ENCODE peak calls at places on chromosomes 16 and 17, in seven cellular contexts. One of them, this sample, is unnamed.

GRCh38 chr16:80664226-80664625 is 123.4 kb downstream of the DYNLRB2 start:
- DNase-seq in tibial nerve: no peak
- DNase-seq in PC-9: no peak
- DNase-seq in endothelial cell of umbilical vein: no peak
- DNase-seq in bronchial epithelial cell: no peak
- DNase-seq in heart right ventricle: no peak
- DNase-seq in foreskin fibroblast: no peak
- DNase-seq in this sample: no peak

GRCh38 chr17:79075861-79076406 is 1.3 kb downstream of the ENGASE start:
- DNase-seq in tibial nerve: no peak
- DNase-seq in foreskin fibroblast: no peak
- DNase-seq in PC-9: no peak
- DNase-seq in endothelial cell of umbilical vein: no peak
- DNase-seq in heart right ventricle: no peak
- DNase-seq in bronchial epithelial cell: no peak
- DNase-seq in this sample: peak; percentile 4

GRCh38 chr17:60134396-60135159 is 15.2 kb upstream of the CA4 start:
- DNase-seq in foreskin fibroblast: peak; percentile 34
- DNase-seq in heart right ventricle: peak; percentile 57
- DNase-seq in endothelial cell of umbilical vein: peak; percentile 70
- DNase-seq in PC-9: no peak
- DNase-seq in tibial nerve: no peak
- DNase-seq in bronchial epithelial cell: no peak
- DNase-seq in this sample: no peak

GRCh38 chr17:54901230-54901847 is 687 bp downstream of the TOM1L1 start:
- DNase-seq in endothelial cell of umbilical vein: no peak
- DNase-seq in foreskin fibroblast: peak; percentile 29
- DNase-seq in bronchial epithelial cell: peak; percentile 93
- DNase-seq in PC-9: peak; percentile 81
- DNase-seq in heart right ventricle: no peak
- DNase-seq in tibial nerve: no peak
- DNase-seq in this sample: no peak

GRCh38 chr17:48814504-48814903 is 2.5 kb downstream of the TTLL6 start:
- DNase-seq in endothelial cell of umbilical vein: peak; percentile 53
- DNase-seq in foreskin fibroblast: peak; percentile 19
- DNase-seq in bronchial epithelial cell: no peak
- DNase-seq in PC-9: no peak
- DNase-seq in heart right ventricle: peak; percentile 47
- DNase-seq in tibial nerve: peak; percentile 63
- DNase-seq in this sample: no peak

GRCh38 chr17:61139219-61139618 is 260.4 kb upstream of the TBX2 start:
- DNase-seq in endothelial cell of umbilical vein: no peak
- DNase-seq in tibial nerve: no peak
- DNase-seq in heart right ventricle: no peak
- DNase-seq in bronchial epithelial cell: peak; percentile 49
- DNase-seq in foreskin fibroblast: peak; percentile 73
- DNase-seq in PC-9: peak; percentile 71
- DNase-seq in this sample: peak; percentile 47

GRCh38 chr17:50523208-50523607 is 9.3 kb upstream of the EPN3 start:
- DNase-seq in PC-9: no peak
- DNase-seq in tibial nerve: no peak
- DNase-seq in bronchial epithelial cell: peak; percentile 87
- DNase-seq in foreskin fibroblast: no peak
- DNase-seq in heart right ventricle: no peak
- DNase-seq in endothelial cell of umbilical vein: no peak
- DNase-seq in this sample: no peak

GRCh38 chr17:77375917-77376651 is 235.3 kb downstream of the SEC14L1 start:
- DNase-seq in heart right ventricle: no peak
- DNase-seq in bronchial epithelial cell: no peak
- DNase-seq in endothelial cell of umbilical vein: no peak
- DNase-seq in PC-9: no peak
- DNase-seq in foreskin fibroblast: peak; percentile 95
- DNase-seq in tibial nerve: no peak
- DNase-seq in this sample: no peak

GRCh38 chr16:55711959-55712876 is 56.4 kb downstream of the SLC6A2 start:
- DNase-seq in heart right ventricle: peak; percentile 59
- DNase-seq in endothelial cell of umbilical vein: peak; percentile 47
- DNase-seq in bronchial epithelial cell: peak; percentile 44
- DNase-seq in tibial nerve: peak; percentile 84
- DNase-seq in PC-9: peak; percentile 46
- DNase-seq in foreskin fibroblast: peak; percentile 28
- DNase-seq in this sample: peak; percentile 46

GRCh38 chr16:3690991-3691720 is 26.2 kb downstream of the TRAP1 start:
- DNase-seq in foreskin fibroblast: peak; percentile 25
- DNase-seq in PC-9: no peak
- DNase-seq in bronchial epithelial cell: no peak
- DNase-seq in endothelial cell of umbilical vein: no peak
- DNase-seq in tibial nerve: peak; percentile 48
- DNase-seq in heart right ventricle: no peak
- DNase-seq in this sample: no peak

GRCh38 chr16:69508033-69508432 is 57.7 kb upstream of the NFAT5 start:
- DNase-seq in foreskin fibroblast: no peak
- DNase-seq in PC-9: no peak
- DNase-seq in heart right ventricle: no peak
- DNase-seq in endothelial cell of umbilical vein: no peak
- DNase-seq in tibial nerve: no peak
- DNase-seq in bronchial epithelial cell: no peak
- DNase-seq in this sample: no peak

GRCh38 chr16:3740934-3741333 is 23.6 kb upstream of the TRAP1 start:
- DNase-seq in foreskin fibroblast: no peak
- DNase-seq in endothelial cell of umbilical vein: no peak
- DNase-seq in PC-9: no peak
- DNase-seq in bronchial epithelial cell: no peak
- DNase-seq in heart right ventricle: no peak
- DNase-seq in tibial nerve: no peak
- DNase-seq in this sample: no peak

GRCh38 chr16:61968242-61968978 is 67.8 kb downstream of the CDH8 start:
- DNase-seq in foreskin fibroblast: no peak
- DNase-seq in PC-9: no peak
- DNase-seq in bronchial epithelial cell: no peak
- DNase-seq in heart right ventricle: no peak
- DNase-seq in tibial nerve: no peak
- DNase-seq in endothelial cell of umbilical vein: no peak
- DNase-seq in this sample: no peak

GRCh38 chr17:61410100-61410551 is 10.5 kb downstream of the TBX2 start:
- DNase-seq in tibial nerve: no peak
- DNase-seq in foreskin fibroblast: no peak
- DNase-seq in endothelial cell of umbilical vein: no peak
- DNase-seq in PC-9: no peak
- DNase-seq in bronchial epithelial cell: no peak
- DNase-seq in heart right ventricle: peak; percentile 13
- DNase-seq in this sample: peak; percentile 53

GRCh38 chr17:78671607-78672404 is 94.6 kb upstream of the DNAH17 start:
- DNase-seq in PC-9: no peak
- DNase-seq in endothelial cell of umbilical vein: no peak
- DNase-seq in foreskin fibroblast: peak; percentile 24
- DNase-seq in bronchial epithelial cell: peak; percentile 45
- DNase-seq in heart right ventricle: no peak
- DNase-seq in tibial nerve: no peak
- DNase-seq in this sample: no peak

GRCh38 chr16:4894276-4895150 is 42.4 kb downstream of the PPL start:
- DNase-seq in endothelial cell of umbilical vein: no peak
- DNase-seq in foreskin fibroblast: no peak
- DNase-seq in heart right ventricle: no peak
- DNase-seq in bronchial epithelial cell: no peak
- DNase-seq in tibial nerve: no peak
- DNase-seq in PC-9: no peak
- DNase-seq in this sample: no peak

GRCh38 chr17:66494023-66494803 is 191.8 kb downstream of the PRKCA start:
- DNase-seq in PC-9: no peak
- DNase-seq in heart right ventricle: no peak
- DNase-seq in foreskin fibroblast: peak; percentile 92
- DNase-seq in tibial nerve: no peak
- DNase-seq in bronchial epithelial cell: peak; percentile 88
- DNase-seq in endothelial cell of umbilical vein: peak; percentile 66
- DNase-seq in this sample: no peak

GRCh38 chr17:55444471-55445441 is 23.1 kb upstream of the MMD start:
- DNase-seq in endothelial cell of umbilical vein: peak; percentile 40
- DNase-seq in bronchial epithelial cell: peak; percentile 16
- DNase-seq in PC-9: no peak
- DNase-seq in foreskin fibroblast: peak; percentile 68
- DNase-seq in tibial nerve: no peak
- DNase-seq in heart right ventricle: no peak
- DNase-seq in this sample: no peak

GRCh38 chr17:82690786-82691489 is 7.6 kb downstream of the RAB40B start:
- DNase-seq in bronchial epithelial cell: no peak
- DNase-seq in PC-9: no peak
- DNase-seq in heart right ventricle: no peak
- DNase-seq in foreskin fibroblast: no peak
- DNase-seq in tibial nerve: no peak
- DNase-seq in endothelial cell of umbilical vein: no peak
- DNase-seq in this sample: no peak

GRCh38 chr17:16398270-16399267 is 16.8 kb upstream of the TRPV2 start:
- DNase-seq in foreskin fibroblast: no peak
- DNase-seq in heart right ventricle: no peak
- DNase-seq in PC-9: peak; percentile 76
- DNase-seq in tibial nerve: no peak
- DNase-seq in endothelial cell of umbilical vein: peak; percentile 67
- DNase-seq in bronchial epithelial cell: peak; percentile 46
- DNase-seq in this sample: no peak

GRCh38 chr17:78013683-78014467 is 55.4 kb downstream of the TNRC6C start:
- DNase-seq in foreskin fibroblast: peak; percentile 61
- DNase-seq in PC-9: peak; percentile 37
- DNase-seq in tibial nerve: peak; percentile 90
- DNase-seq in heart right ventricle: peak; percentile 43
- DNase-seq in bronchial epithelial cell: peak; percentile 60
- DNase-seq in endothelial cell of umbilical vein: peak; percentile 74
- DNase-seq in this sample: no peak

GRCh38 chr17:29619251-29619650 is 3.5 kb downstream of the CORO6 start:
- DNase-seq in heart right ventricle: peak; percentile 74
- DNase-seq in PC-9: no peak
- DNase-seq in endothelial cell of umbilical vein: peak; percentile 42
- DNase-seq in tibial nerve: no peak
- DNase-seq in bronchial epithelial cell: peak; percentile 33
- DNase-seq in foreskin fibroblast: no peak
- DNase-seq in this sample: no peak

GRCh38 chr17:65022137-65022536 is 34.4 kb downstream of the GNA13 start:
- DNase-seq in foreskin fibroblast: no peak
- DNase-seq in endothelial cell of umbilical vein: no peak
- DNase-seq in tibial nerve: no peak
- DNase-seq in bronchial epithelial cell: no peak
- DNase-seq in PC-9: no peak
- DNase-seq in heart right ventricle: no peak
- DNase-seq in this sample: no peak

GRCh38 chr17:65017375-65017774 is 39.2 kb downstream of the GNA13 start:
- DNase-seq in bronchial epithelial cell: no peak
- DNase-seq in PC-9: no peak
- DNase-seq in foreskin fibroblast: no peak
- DNase-seq in heart right ventricle: no peak
- DNase-seq in tibial nerve: no peak
- DNase-seq in endothelial cell of umbilical vein: no peak
- DNase-seq in this sample: no peak

GRCh38 chr17:65020284-65020683 is 36.3 kb downstream of the GNA13 start:
- DNase-seq in foreskin fibroblast: peak; percentile 65
- DNase-seq in heart right ventricle: no peak
- DNase-seq in bronchial epithelial cell: peak; percentile 83
- DNase-seq in tibial nerve: no peak
- DNase-seq in endothelial cell of umbilical vein: no peak
- DNase-seq in PC-9: peak; percentile 78
- DNase-seq in this sample: no peak

GRCh38 chr17:65015855-65016254 is 40.7 kb downstream of the GNA13 start:
- DNase-seq in endothelial cell of umbilical vein: no peak
- DNase-seq in bronchial epithelial cell: no peak
- DNase-seq in PC-9: no peak
- DNase-seq in tibial nerve: no peak
- DNase-seq in foreskin fibroblast: no peak
- DNase-seq in heart right ventricle: no peak
- DNase-seq in this sample: no peak

GRCh38 chr17:65018612-65019290 is 37.8 kb downstream of the GNA13 start:
- DNase-seq in bronchial epithelial cell: no peak
- DNase-seq in PC-9: no peak
- DNase-seq in endothelial cell of umbilical vein: no peak
- DNase-seq in tibial nerve: no peak
- DNase-seq in heart right ventricle: no peak
- DNase-seq in foreskin fibroblast: no peak
- DNase-seq in this sample: no peak
- H3K4me3 ChIP-seq in bronchial epithelial cell: no peak overlapping the region
- H3K4me3 ChIP-seq in PC-9: no peak overlapping the region
- H3K4me3 ChIP-seq in endothelial cell of umbilical vein: no peak overlapping the region
- H3K4me3 ChIP-seq in tibial nerve: no peak overlapping the region
- H3K4me3 ChIP-seq in heart right ventricle: no peak overlapping the region
- H3K4me3 ChIP-seq in foreskin fibroblast: no peak overlapping the region
- H3K4me3 ChIP-seq in this sample: no peak overlapping the region

GRCh38 chr16:78257376-78257728 is 157.9 kb downstream of the WWOX start:
- DNase-seq in PC-9: no peak
- DNase-seq in endothelial cell of umbilical vein: no peak
- DNase-seq in heart right ventricle: no peak
- DNase-seq in foreskin fibroblast: no peak
- DNase-seq in tibial nerve: no peak
- DNase-seq in bronchial epithelial cell: no peak
- DNase-seq in this sample: no peak
- H3K4me3 ChIP-seq in PC-9: no peak overlapping the region
- H3K4me3 ChIP-seq in endothelial cell of umbilical vein: no peak overlapping the region
- H3K4me3 ChIP-seq in heart right ventricle: no peak overlapping the region
- H3K4me3 ChIP-seq in foreskin fibroblast: no peak overlapping the region
- H3K4me3 ChIP-seq in tibial nerve: no peak overlapping the region
- H3K4me3 ChIP-seq in bronchial epithelial cell: no peak overlapping the region
- H3K4me3 ChIP-seq in this sample: no peak overlapping the region

DNA sequence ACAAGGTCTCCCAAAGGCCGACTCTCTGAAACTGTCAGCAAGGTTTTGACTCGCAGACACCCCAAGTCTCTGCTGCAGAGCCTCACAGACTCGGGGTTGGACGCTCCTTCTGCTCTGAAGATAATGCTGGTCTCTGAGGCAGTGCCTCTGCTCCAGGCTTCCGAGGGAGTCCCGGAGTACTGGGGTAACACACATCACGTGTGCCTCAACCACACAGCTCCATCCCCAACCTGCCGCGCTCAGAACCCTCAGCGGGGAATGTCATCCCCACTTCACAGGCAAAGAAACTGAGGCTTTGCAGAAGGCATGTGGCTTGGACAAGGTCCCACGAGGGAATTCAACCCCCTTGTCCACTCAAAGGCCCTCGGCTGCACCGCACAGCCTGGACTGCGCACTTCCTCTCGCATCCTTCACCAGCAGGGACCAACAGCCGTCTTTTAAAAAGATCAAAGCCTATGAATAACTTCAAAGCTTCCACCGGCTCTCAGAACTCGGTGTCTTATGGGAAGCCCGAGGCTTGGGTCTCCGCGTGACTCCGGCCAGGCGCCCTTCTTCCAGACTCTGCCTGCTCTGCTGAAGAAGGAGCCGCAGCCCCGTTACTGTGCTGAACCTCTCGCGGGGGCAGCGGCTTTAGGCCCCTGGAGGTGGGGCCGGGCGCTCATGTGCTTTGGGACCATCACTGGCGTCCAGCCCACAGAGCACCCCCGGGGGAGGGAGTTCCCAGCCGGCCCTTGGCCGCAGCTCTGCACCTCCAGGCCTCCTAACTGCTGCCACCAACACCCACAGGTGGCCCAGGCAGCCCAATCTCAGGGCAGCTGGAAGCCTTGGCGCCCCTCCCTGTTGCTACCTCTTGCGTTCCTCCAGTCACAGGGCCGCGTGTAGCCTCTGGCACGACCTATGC is 2.2 kb downstream of the TMEM204 start:
- DNase-seq in tibial nerve: no peak
- DNase-seq in heart right ventricle: no peak
- DNase-seq in PC-9: no peak
- DNase-seq in foreskin fibroblast: no peak
- DNase-seq in endothelial cell of umbilical vein: no peak
- DNase-seq in bronchial epithelial cell: no peak
- DNase-seq in this sample: peak; percentile 75
- H3K4me3 ChIP-seq in tibial nerve: peak overlapping the region; percentile 61
- H3K4me3 ChIP-seq in heart right ventricle: peak overlapping the region; percentile 78
- H3K4me3 ChIP-seq in PC-9: no peak overlapping the region
- H3K4me3 ChIP-seq in foreskin fibroblast: peak overlapping the region; percentile 53
- H3K4me3 ChIP-seq in endothelial cell of umbilical vein: peak overlapping the region; percentile 72
- H3K4me3 ChIP-seq in bronchial epithelial cell: no peak overlapping the region
- H3K4me3 ChIP-seq in this sample: peak overlapping the region; percentile 54

GRCh38 chr17:38869647-38870258 is at the start of gene LASP1:
- DNase-seq in endothelial cell of umbilical vein: peak; percentile 87
- DNase-seq in tibial nerve: peak; percentile 85
- DNase-seq in heart right ventricle: peak; percentile 90
- DNase-seq in foreskin fibroblast: peak; percentile 95
- DNase-seq in PC-9: peak; percentile 68
- DNase-seq in bronchial epithelial cell: peak; percentile 67
- DNase-seq in this sample: peak; percentile 91
- H3K4me3 ChIP-seq in endothelial cell of umbilical vein: peak within 1 kb of the TSS; percentile 81
- H3K4me3 ChIP-seq in tibial nerve: peak within 1 kb of the TSS; percentile 97
- H3K4me3 ChIP-seq in heart right ventricle: peak within 1 kb of the TSS; percentile 96
- H3K4me3 ChIP-seq in foreskin fibroblast: peak within 1 kb of the TSS; percentile 99
- H3K4me3 ChIP-seq in PC-9: peak within 1 kb of the TSS; percentile 97
- H3K4me3 ChIP-seq in bronchial epithelial cell: peak within 1 kb of the TSS; percentile 62
- H3K4me3 ChIP-seq in this sample: peak within 1 kb of the TSS; percentile 96